ENCODE peak calls at places on chromosomes 11 and 22, in seven cellular contexts. C is cardiac muscle cell, E is testis, K is prostate gland, V is sigmoid colon, N is A549, D is iPS DF 6.9. A is an unnamed sample.

GRCh38 chr22:49147617-49148175 is 680.0 kb downstream of the BRD1 start:
- DNase-seq in C (no peak), E (no peak), K (no peak), V (no peak), N (no peak), D (no peak), A (no peak)

GRCh38 chr22:30806391-30806861 is 111.8 kb downstream of the OSBP2 start:
- DNase-seq in C (peak; percentile 54), E (no peak), K (no peak), V (no peak), N (no peak), D (no peak), A (no peak)

GRCh38 chr11:73217131-73217809 is 811 bp upstream of the P2RY2 start:
- DNase-seq in C (no peak), E (peak; percentile 44), K (no peak), V (peak; percentile 62), N (no peak), D (no peak), A (no peak)

GRCh38 chr11:25057861-25058260 is 561.0 kb downstream of the LUZP2 start:
- DNase-seq in C (no peak), E (no peak), K (no peak), V (no peak), N (no peak), D (no peak), A (no peak)

GRCh38 chr11:84671325-84672019 is 955.7 kb downstream of the DLG2 start:
- DNase-seq in C (no peak), E (no peak), K (peak; percentile 50), V (no peak), N (no peak), D (no peak), A (no peak)

GRCh38 chr11:28743101-28743550 is 634.9 kb downstream of the METTL15 start:
- DNase-seq in C (peak; percentile 35), E (no peak), K (no peak), V (no peak), N (no peak), D (no peak), A (no peak)

GRCh38 chr11:117903505-117904382 is 25.5 kb downstream of the TMPRSS13 start:
- DNase-seq in C (no peak), E (no peak), K (no peak), V (peak; percentile 56), N (no peak), D (no peak), A (no peak)

GRCh38 chr11:77602385-77603105 is 12.8 kb downstream of the AQP11 start:
- DNase-seq in C (peak; percentile 87), E (no peak), K (no peak), V (no peak), N (peak; percentile 42), D (no peak), A (no peak)

GRCh38 chr11:72069200-72069599 is 11.1 kb downstream of the NUMA1 start:
- DNase-seq in C (no peak), E (no peak), K (no peak), V (no peak), N (no peak), D (no peak), A (no peak)

GRCh38 chr11:72232260-72233055 is 7.9 kb downstream of the INPPL1 start:
- DNase-seq in C (no peak), E (peak; percentile 8), K (no peak), V (peak; percentile 58), N (no peak), D (no peak), A (peak; percentile 14)

GRCh38 chr11:131579932-131580387 is 209.5 kb downstream of the NTM start:
- DNase-seq in C (peak; percentile 24), E (peak; percentile 68), K (no peak), V (no peak), N (peak; percentile 4), D (no peak), A (no peak)

GRCh38 chr22:38770257-38770949 is 14.6 kb upstream of the SUN2 start:
- DNase-seq in C (no peak), E (no peak), K (no peak), V (no peak), N (no peak), D (no peak), A (no peak)

GRCh38 chr22:24977370-24978230 is 25.1 kb downstream of the KIAA1671 start:
- DNase-seq in C (peak; percentile 41), E (peak; percentile 39), K (peak; percentile 66), V (peak; percentile 79), N (no peak), D (no peak), A (no peak)

GRCh38 chr11:116413861-116414260 is 358.9 kb downstream of the BUD13 start:
- DNase-seq in C (no peak), E (no peak), K (no peak), V (no peak), N (no peak), D (no peak), A (no peak)

GRCh38 chr11:57427692-57428082 is 766 bp upstream of the SLC43A3 start:
- DNase-seq in C (peak; percentile 94), E (peak; percentile 79), K (peak; percentile 12), V (peak; percentile 94), N (no peak), D (no peak), A (no peak)

GRCh38 chr22:36455571-36456458 is 25.6 kb downstream of the TXN2 start:
- DNase-seq in C (no peak), E (no peak), K (no peak), V (no peak), N (no peak), D (no peak), A (no peak)

GRCh38 chr11:123543796-123544195 is 110.6 kb downstream of the SCN3B start:
- DNase-seq in C (peak; percentile 42), E (no peak), K (no peak), V (no peak), N (no peak), D (no peak), A (no peak)

GRCh38 chr11:58513747-58514367 is 6.0 kb upstream of the OR5B21 start:
- DNase-seq in C (peak; percentile 77), E (peak; percentile 47), K (peak; percentile 30), V (no peak), N (peak; percentile 33), D (peak; percentile 48), A (no peak)

GRCh38 chr11:66332371-66333219 is 3.6 kb downstream of the RIN1 start:
- DNase-seq in C (no peak), E (no peak), K (no peak), V (peak; percentile 56), N (no peak), D (no peak), A (no peak)

DNA sequence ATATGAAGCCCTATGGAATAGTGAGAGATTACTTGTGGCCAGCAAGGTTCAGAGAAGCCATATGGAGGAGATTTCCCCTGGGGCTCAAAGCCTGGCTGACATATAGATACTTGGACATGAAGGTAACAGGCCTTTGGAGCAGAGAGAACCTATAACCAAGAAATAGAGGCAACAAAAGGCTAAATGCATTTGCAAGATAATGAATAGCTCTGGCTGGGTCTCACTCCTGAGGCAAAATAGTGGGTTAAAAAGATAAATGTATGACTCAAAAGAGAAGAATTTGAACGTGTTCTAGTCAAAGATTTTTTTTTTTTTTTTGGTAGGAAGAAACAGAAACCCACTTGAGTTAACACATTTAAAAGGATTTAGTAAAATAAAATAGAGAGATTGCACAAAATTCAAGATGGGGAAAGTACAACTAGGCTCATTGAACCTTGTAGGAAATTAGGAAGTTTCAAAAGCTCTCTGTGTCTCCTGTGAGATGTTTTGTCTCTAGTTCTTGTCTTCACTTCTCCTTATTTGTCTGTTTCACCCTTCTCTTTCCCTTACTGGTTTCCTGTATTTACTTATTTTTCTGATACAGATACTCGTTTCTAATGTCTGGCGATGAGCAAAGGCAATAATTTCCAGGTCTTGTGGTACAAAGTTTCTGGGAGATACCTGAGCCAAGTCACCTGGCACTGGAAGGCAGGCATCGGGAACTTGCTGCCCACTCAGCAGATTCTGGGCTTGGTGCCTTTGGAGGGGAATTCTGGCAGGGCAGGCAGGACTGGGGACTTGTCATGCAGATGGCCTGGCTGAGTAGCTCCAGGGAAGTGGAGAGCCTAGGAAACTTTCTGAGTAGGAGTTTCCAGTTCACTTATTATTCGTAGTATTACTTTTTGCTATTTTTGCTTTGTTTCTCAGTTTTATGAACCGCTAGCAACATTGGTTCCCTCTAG is 49.2 kb upstream of the SESN3 start:
- DNase-seq in C (peak; percentile 57), E (no peak), K (peak; percentile 39), V (no peak), N (no peak), D (no peak), A (no peak)
- H3K27ac ChIP-seq in C (no peak overlapping the region), E (peak overlapping the region; percentile 18), K (no peak overlapping the region), V (no peak overlapping the region), N (no peak overlapping the region), D (no peak overlapping the region), A (no peak overlapping the region)

GRCh38 chr11:105988197-105988596 is 33.8 kb downstream of the MSANTD4 start:
- DNase-seq in C (no peak), E (no peak), K (no peak), V (no peak), N (no peak), D (no peak), A (no peak)

GRCh38 chr11:105989124-105989523 is 32.9 kb downstream of the MSANTD4 start:
- DNase-seq in C (no peak), E (no peak), K (no peak), V (no peak), N (no peak), D (no peak), A (no peak)

GRCh38 chr11:105986554-105986953 is 35.5 kb downstream of the MSANTD4 start:
- DNase-seq in C (no peak), E (no peak), K (no peak), V (no peak), N (no peak), D (no peak), A (no peak)

DNA sequence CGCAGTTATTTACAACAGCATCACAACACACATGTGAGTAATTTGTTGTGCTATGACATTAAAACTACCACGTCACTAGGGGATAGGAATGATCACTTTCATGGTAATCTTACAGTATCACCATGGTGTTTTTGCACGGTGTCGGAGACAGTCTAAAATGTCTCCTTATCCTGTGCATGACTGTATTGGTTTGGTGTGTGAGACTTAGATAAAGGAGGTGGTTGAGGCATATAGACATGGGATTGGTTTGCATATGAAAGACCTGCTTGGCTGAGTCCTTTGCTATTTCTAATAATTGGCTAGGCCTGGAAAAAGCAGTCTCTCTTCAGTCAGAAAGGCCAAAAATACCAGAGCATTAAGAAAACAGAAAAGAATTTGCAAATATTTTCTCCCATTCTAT is 30.2 kb downstream of the MSANTD4 start:
- DNase-seq in C (no peak), E (no peak), K (no peak), V (no peak), N (no peak), D (no peak), A (no peak)
- H3K9me3 ChIP-seq in C (no peaks in the 10 kb centered on the region), E (no peaks in the 10 kb centered on the region), K (no peaks in the 10 kb centered on the region), V (no peaks in the 10 kb centered on the region), N (no peaks in the 10 kb centered on the region), D (no peaks in the 10 kb centered on the region), A (no peaks in the 10 kb centered on the region)

DNA sequence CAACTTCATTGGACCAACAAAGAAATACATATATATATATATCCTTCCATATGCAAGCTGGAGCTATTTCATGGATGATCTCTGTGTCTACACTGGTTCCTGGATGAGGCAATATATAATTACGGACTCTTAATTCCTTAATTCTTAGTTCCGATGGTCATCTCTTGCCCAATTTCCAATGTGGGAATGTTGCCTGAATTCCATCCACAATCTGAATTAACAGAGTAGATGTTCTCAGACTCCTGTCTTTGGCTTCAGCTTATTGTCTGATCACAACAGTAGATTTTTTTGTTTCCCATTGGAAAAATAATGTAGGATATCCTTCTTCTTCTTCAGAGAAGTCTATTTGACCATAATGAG is 340.1 kb downstream of the ETS1 start:
- DNase-seq in C (peak; percentile 43), E (no peak), K (no peak), V (no peak), N (no peak), D (no peak), A (no peak)
- H3K27ac ChIP-seq in C (no peak overlapping the region), E (no peak overlapping the region), K (no peak overlapping the region), V (no peak overlapping the region), N (no peak overlapping the region), D (no peak overlapping the region), A (no peak overlapping the region)

GRCh38 chr11:6486938-6487337 is 5.6 kb downstream of the TIMM10B start:
- DNase-seq in C (no peak), E (no peak), K (no peak), V (no peak), N (no peak), D (no peak), A (no peak)
- H3K9me3 ChIP-seq in C (no peaks in the 10 kb centered on the region), E (no peaks in the 10 kb centered on the region), K (no peaks in the 10 kb centered on the region), V (no peaks in the 10 kb centered on the region), N (no peaks in the 10 kb centered on the region), D (no peaks in the 10 kb centered on the region), A (no peaks in the 10 kb centered on the region)

A was measured in lung.